ENCODE peak calls at places on chromosomes 1 and 21, in four cellular contexts. N, I, G and C are unnamed samples.

GRCh38 chr1:172239894-172240293 is 180.6 kb upstream of the C1orf105 start:
- DNase-seq in I (no peak), G (no peak), N (no peak), C (no peak)

GRCh38 chr1:42456754-42457089 is 379 bp downstream of the PPCS start:
- DNase-seq in N (no peak), I (peak; percentile 50), G (peak; percentile 70), C (peak; percentile 81)

GRCh38 chr21:27475363-27475955 is 508.6 kb upstream of the ADAMTS5 start:
- DNase-seq in N (no peak), I (no peak), G (no peak), C (no peak)

GRCh38 chr1:245585252-245585959 is 430.6 kb downstream of the KIF26B start:
- DNase-seq in N (no peak), G (no peak), I (peak; percentile 56), C (no peak)

GRCh38 chr1:48610628-48611542 is 138.9 kb upstream of the SPATA6 start:
- DNase-seq in N (no peak), G (peak; percentile 34), I (no peak), C (no peak)

GRCh38 chr1:192580351-192580962 is 4.9 kb downstream of the RGS1 start:
- DNase-seq in G (no peak), I (peak; percentile 71), N (peak; percentile 42), C (peak; percentile 51)

GRCh38 chr1:246691622-246692495 is 32.4 kb upstream of the SCCPDH start:
- DNase-seq in N (no peak), I (no peak), G (no peak), C (no peak)

GRCh38 chr1:18155881-18156385 is 48.3 kb downstream of the IGSF21 start:
- DNase-seq in G (no peak), N (no peak), I (no peak), C (no peak)

GRCh38 chr1:86194491-86195034 is 38.0 kb upstream of the COL24A1 start:
- DNase-seq in N (no peak), G (no peak), I (no peak), C (no peak)

GRCh38 chr1:209850342-209850979 is 22.7 kb downstream of the UTP25 start:
- DNase-seq in N (peak; percentile 13), I (peak; percentile 89), G (peak; percentile 68), C (peak; percentile 37)

GRCh38 chr1:58841455-58841854 is 57.6 kb upstream of the JUN start:
- DNase-seq in N (no peak), I (peak; percentile 30), G (peak; percentile 46), C (no peak)

GRCh38 chr1:70509996-70510876 is 99.2 kb downstream of the CTH start:
- DNase-seq in N (peak; percentile 59), G (no peak), I (peak; percentile 96), C (peak; percentile 76)

GRCh38 chr21:34836933-34837505 is 168.2 kb downstream of the CLIC6 start:
- DNase-seq in I (no peak), G (no peak), N (no peak), C (no peak)
- H3K79me2 ChIP-seq in I (peaks cover 70% of the 10 kb centered on the region), G (no peaks in the 10 kb centered on the region), N (peaks cover 9% of the 10 kb centered on the region), C (no peaks in the 10 kb centered on the region)

GRCh38 chr1:25031966-25032667 is 102.0 kb upstream of the RUNX3 start:
- DNase-seq in I (peak; percentile 85), N (no peak), G (no peak), C (peak; percentile 73)

GRCh38 chr1:25034736-25035522 is 104.9 kb upstream of the RUNX3 start:
- DNase-seq in I (no peak), N (no peak), G (no peak), C (no peak)

GRCh38 chr1:25031601-25031965 is 101.5 kb upstream of the RUNX3 start:
- DNase-seq in N (no peak), G (no peak), I (no peak), C (no peak)

GRCh38 chr1:25033828-25034451 is 103.9 kb upstream of the RUNX3 start:
- DNase-seq in G (no peak), N (no peak), I (no peak), C (no peak)

GRCh38 chr1:25033030-25033827 is 103.2 kb upstream of the RUNX3 start:
- DNase-seq in N (no peak), I (no peak), G (no peak), C (no peak)
- H3K9ac ChIP-seq in N (no peak overlapping the region), I (no peak overlapping the region), G (no peak overlapping the region), C (no peak overlapping the region)

DNA sequence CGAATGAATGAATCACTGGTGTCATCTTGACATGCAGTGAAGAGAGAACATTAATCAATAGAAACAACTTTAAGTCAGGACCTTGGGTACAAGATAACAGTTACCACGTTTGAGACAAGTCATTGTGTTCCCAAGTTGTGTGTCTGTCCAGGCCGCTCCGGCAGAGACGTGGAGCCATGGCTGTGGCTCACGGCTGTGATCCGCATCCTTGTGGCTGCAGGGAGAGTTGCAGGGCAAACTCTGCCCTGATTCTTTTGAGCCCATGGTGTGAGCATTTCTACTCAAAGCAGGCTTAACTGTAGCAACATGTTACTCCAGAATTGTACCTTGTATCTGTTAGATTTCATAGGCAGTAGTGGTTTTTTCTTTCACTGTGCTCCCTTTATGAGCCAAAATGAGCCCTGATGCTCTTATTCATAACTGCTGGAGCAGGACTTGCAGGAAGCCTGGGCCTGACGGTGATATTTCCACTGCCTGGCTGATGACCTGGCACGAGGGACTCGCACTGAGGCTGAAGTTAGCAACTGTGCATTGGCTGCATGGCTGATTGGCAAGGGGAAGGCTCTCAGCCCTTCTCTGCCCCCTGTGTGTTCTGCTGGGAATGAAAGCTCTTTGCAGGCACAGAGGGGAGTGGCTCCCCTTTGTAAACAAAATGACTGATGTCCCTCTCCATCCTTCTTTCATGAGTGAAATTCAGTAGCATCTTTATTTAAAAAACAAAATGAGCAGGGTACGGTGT is 465.3 kb downstream of the AJAP1 start:
- DNase-seq in N (no peak), G (peak; percentile 79), I (peak; percentile 8), C (no peak)
- TF ChIP-seq CTCF in N (no peak), G (peak; percentile 73), I (peak; percentile 35), C (no peak)

DNA sequence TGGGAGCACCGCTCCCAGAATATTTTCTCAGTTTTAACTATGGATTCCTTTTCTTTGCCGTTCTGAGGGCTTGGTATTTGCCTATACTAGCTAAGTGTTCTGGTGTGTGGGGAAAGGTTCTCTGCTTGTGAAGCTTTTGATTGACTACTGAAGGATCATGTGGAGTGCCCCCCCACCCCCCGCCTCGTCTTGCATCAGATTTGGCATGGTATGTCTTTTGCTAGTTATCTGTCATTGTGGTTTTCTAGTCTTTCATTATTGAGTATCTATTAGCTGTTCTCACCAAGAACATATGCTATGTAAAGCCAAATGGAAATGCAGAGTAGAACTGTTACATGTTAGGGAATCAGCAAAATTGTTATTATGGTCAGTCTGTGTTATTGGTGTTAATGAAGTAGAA is 58.3 kb downstream of the MACF1 start:
- DNase-seq in N (no peak), G (no peak), I (no peak), C (no peak)
- H3K79me2 ChIP-seq in N (no peaks in the 10 kb centered on the region), G (no peaks in the 10 kb centered on the region), I (no peaks in the 10 kb centered on the region), C (peaks cover 92% of the 10 kb centered on the region)

DNA sequence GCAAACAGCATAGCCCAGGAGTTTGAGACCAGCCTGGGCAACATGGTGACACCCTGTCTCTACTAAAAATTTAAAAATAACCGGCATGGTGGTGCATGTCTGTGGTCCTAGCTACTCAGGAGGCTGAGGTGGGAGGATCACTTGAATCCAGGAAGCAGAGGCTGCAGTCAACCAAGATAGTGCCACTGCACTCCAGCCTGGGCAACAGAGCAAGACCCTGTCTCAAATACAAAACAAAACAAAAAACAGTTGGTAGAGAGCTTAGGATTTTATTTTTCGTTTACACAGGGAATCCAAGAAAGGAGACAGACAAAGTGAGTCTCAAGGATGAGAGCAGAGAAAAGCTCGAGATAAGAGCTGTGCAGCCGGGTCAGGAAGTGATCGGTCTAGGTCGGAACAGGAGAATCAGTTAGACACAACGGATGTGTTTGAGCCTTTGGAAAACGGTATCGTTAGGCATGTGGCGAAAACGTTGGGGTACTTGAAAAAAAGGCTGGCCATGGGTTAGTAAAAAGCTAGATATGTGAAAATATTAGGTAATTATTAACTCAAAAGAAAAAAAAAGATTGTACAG is 1.7 kb upstream of the MIB2 start:
- DNase-seq in N (no peak), I (no peak), G (no peak), C (no peak)
- H3K9ac ChIP-seq in N (no peak overlapping the region), I (peak overlapping the region; percentile 98), G (no peak overlapping the region), C (no peak overlapping the region)

DNA sequence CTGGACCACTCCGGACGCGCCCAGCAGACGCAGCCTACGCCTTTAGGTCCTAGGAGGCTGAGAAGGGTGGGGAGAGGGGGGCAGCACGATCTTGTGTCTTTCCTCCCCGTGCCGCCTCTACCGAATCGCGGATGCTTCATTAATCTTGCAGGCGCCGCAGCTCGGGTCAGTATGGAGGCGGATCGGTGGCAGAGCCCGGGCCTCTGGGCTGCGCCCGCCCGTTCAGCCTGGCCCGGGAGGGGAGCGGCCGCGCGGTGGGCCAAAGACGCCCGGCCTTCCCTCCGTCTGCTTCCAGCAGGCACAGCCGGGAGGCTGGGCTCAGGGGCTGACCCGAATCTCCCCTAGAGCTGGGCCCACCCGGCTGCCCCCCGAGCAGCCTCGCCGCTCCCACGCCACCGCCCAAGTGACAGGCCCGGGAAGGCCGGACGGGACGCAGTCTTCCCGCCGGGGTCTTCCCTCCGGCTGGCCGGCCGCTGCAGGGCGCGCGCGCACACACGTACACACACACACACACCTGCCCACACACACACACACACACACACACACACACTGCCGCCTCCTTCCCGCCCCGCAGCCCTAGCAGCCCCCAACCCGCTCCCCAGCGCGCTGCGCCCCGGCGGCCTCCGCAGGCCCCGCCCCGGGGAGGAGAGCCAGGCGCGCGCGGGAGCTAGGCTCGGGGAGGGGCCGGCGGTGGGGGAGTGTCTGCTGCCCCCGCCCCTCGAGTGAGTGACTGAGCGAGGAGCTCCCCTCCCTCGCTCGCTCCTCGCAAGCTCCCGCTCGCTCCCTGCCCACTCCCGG is at the start of gene C1orf21:
- DNase-seq in I (peak; percentile 73), G (peak; percentile 84), N (peak; percentile 24), C (peak; percentile 93)
- TF ChIP-seq CTCF in I (no peak), G (no peak), N (no peak), C (no peak)

GRCh38 chr1:32786856-32787255 is 30.3 kb downstream of the YARS1 start:
- DNase-seq in G (no peak), N (no peak), I (peak; percentile 38), C (peak; percentile 26)
- H3K79me2 ChIP-seq in G (no peaks in the 10 kb centered on the region), N (peaks cover 23% of the 10 kb centered on the region), I (peaks cover 9% of the 10 kb centered on the region), C (peaks cover 11% of the 10 kb centered on the region)

GRCh38 chr1:228162286-228163003 is 3.2 kb upstream of the IBA57 start:
- DNase-seq in G (peak; percentile 56), N (no peak), I (peak; percentile 16), C (no peak)
- H3K9ac ChIP-seq in G (no peak overlapping the region), N (peak overlapping the region; percentile 11), I (no peak overlapping the region), C (no peak overlapping the region)

DNA sequence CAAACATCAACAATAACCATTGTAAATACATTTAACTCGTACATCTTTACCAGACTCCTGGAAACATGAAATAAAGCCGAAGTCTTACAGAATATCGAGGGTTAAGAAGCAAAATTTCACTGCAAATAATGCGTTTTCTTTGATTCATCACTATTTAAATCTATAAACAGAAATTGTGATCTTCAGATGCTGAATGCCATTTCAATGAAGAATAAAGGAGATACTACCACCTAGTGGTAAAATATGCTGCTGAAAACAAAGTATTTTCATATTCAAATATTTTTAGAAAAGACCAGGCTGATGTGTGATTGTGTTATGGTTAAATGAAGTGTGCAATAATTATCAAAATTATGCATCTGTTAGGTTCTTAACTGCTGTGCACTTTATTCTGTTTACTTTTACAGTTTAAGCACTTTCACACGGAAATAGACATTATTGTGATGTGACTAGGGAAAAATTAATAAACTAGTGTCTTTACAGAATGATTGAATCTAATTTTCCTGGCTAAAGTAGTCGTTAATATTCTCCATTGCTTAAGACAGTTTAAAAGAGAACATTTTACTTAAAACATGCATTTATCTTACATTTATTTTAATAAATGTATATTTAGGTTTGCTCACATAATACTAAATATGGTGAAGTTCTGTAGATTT is 1093.1 kb downstream of the MRPL39 start:
- DNase-seq in G (no peak), I (peak; percentile 57), N (no peak), C (peak; percentile 57)
- TF ChIP-seq CTCF in G (peak; percentile 49), I (peak; percentile 88), N (no peak), C (peak; percentile 75)